ENCODE peak calls at places on chromosomes 7 and 10, in four cellular contexts. W is neural progenitor cell, F is stomach, H is GM23338. D is an unnamed sample.

GRCh38 chr10:108166401-108166800 is 1001.9 kb upstream of the SORCS1 start:
- DNase-seq in W (no peak), F (no peak), H (no peak), D (no peak)

GRCh38 chr7:154909241-154910105 is 93.5 kb downstream of the PAXIP1 start:
- DNase-seq in W (no peak), F (no peak), H (no peak), D (no peak)

GRCh38 chr7:123966936-123967335 is 41.9 kb downstream of the SPAM1 start:
- DNase-seq in W (no peak), F (no peak), H (peak; percentile 50), D (no peak)

GRCh38 chr7:75649462-75649861 is 89.3 kb downstream of the HIP1 start:
- DNase-seq in W (no peak), F (no peak), H (no peak), D (no peak)

GRCh38 chr7:116315293-116315692 is 105.0 kb downstream of the TES start:
- DNase-seq in W (peak; percentile 4), F (no peak), H (no peak), D (no peak)

GRCh38 chr7:151851160-151851751 is 25.7 kb downstream of the PRKAG2 start:
- DNase-seq in W (no peak), F (peak; percentile 80), H (no peak), D (peak; percentile 48)

GRCh38 chr10:117670116-117670515 is 127.6 kb downstream of the EMX2 start:
- DNase-seq in W (no peak), F (no peak), H (no peak), D (no peak)

GRCh38 chr10:49370326-49371100 is 25.4 kb downstream of the DRGX start:
- DNase-seq in W (no peak), F (no peak), H (no peak), D (no peak)

GRCh38 chr10:91551856-91552255 is 81.0 kb downstream of the PPP1R3C start:
- DNase-seq in W (peak; percentile 86), F (peak; percentile 38), H (peak; percentile 92), D (no peak)

GRCh38 chr7:47381132-47381495 is 200.8 kb downstream of the TNS3 start:
- DNase-seq in W (peak; percentile 53), F (no peak), H (no peak), D (no peak)

GRCh38 chr10:43079823-43080222 is 3.0 kb downstream of the RET start:
- DNase-seq in W (no peak), F (no peak), H (no peak), D (no peak)

GRCh38 chr10:62817120-62817762 is 1.1 kb upstream of the EGR2 start:
- DNase-seq in W (peak; percentile 61), F (no peak), H (peak; percentile 35), D (peak; percentile 27)

GRCh38 chr10:69285699-69286098 is 7.4 kb downstream of the HK1 start:
- DNase-seq in W (no peak), F (no peak), H (peak; percentile 15), D (no peak)

GRCh38 chr10:32048282-32048681 is 7.9 kb downstream of the KIF5B start:
- DNase-seq in W (no peak), F (no peak), H (no peak), D (no peak)

GRCh38 chr7:23341846-23342598 is 42.9 kb downstream of the MALSU1 start:
- DNase-seq in W (no peak), F (no peak), H (no peak), D (no peak)

GRCh38 chr7:125602441-125602840 is 672.8 kb upstream of the POT1 start:
- DNase-seq in W (no peak), F (no peak), H (no peak), D (no peak)

GRCh38 chr10:89404082-89404481 is 10.3 kb upstream of the IFIT5 start:
- DNase-seq in W (no peak), F (peak; percentile 34), H (no peak), D (no peak)

GRCh38 chr7:111266613-111267012 is 175.7 kb downstream of the LRRN3 start:
- DNase-seq in W (no peak), F (no peak), H (peak; percentile 39), D (no peak)

GRCh38 chr10:114208351-114208750 is 29.2 kb downstream of the TDRD1 start:
- DNase-seq in W (peak; percentile 60), F (no peak), H (peak; percentile 27), D (no peak)

GRCh38 chr7:134364619-134365037 is 47.9 kb upstream of the SLC35B4 start:
- DNase-seq in W (no peak), F (peak; percentile 83), H (no peak), D (peak; percentile 60)

GRCh38 chr7:95906871-95907270 is 134.5 kb downstream of the DYNC1I1 start:
- DNase-seq in W (no peak), F (no peak), H (peak; percentile 47), D (no peak)

GRCh38 chr10:107072786-107073185 is 91.7 kb downstream of the SORCS1 start:
- DNase-seq in W (peak; percentile 46), F (no peak), H (peak; percentile 24), D (no peak)

GRCh38 chr7:86867163-86867762 is 192.2 kb downstream of the ELAPOR2 start:
- DNase-seq in W (peak; percentile 76), F (no peak), H (peak; percentile 21), D (no peak)

GRCh38 chr10:100734295-100735086 is 10.9 kb upstream of the PAX2 start:
- DNase-seq in W (no peak), F (no peak), H (no peak), D (no peak)

GRCh38 chr10:100735087-100735344 is 10.4 kb upstream of the PAX2 start:
- DNase-seq in W (no peak), F (no peak), H (no peak), D (no peak)

GRCh38 chr10:100736809-100737358 is 8.5 kb upstream of the PAX2 start:
- DNase-seq in W (no peak), F (no peak), H (peak; percentile 46), D (no peak)

GRCh38 chr10:100736144-100736808 is 9.1 kb upstream of the PAX2 start:
- DNase-seq in W (no peak), F (no peak), H (no peak), D (no peak)

GRCh38 chr10:100735345-100736143 is 9.8 kb upstream of the PAX2 start:
- DNase-seq in W (peak; percentile 58), F (no peak), H (peak; percentile 61), D (no peak)
- H3K4me1 ChIP-seq in W (peaks cover 29% of the 10 kb centered on the region), F (peaks cover 53% of the 10 kb centered on the region), H (peaks cover 68% of the 10 kb centered on the region), D (peaks cover 12% of the 10 kb centered on the region)

DNA sequence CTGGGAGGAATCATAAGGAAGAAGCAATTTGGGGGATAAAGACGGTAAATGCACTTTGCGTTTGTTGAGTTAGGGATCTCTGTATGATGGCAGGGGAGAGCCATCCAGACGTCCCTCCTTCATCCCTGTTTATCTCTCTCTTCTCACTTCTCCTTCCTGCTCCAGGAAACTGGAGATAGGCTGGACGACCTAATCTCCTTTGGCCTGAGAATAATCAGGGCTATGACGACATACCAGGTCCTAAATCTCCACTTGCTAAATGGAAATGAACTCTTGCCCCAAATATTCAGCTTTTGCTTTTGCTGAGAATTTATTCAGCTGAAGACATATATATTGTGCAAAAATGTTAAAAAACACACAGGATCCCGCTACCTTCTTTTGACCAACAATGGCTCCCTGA is 182.9 kb upstream of the INHBA start:
- DNase-seq in W (no peak), F (no peak), H (no peak), D (no peak)
- H3K27ac ChIP-seq in W (no peak overlapping the region), F (no peak overlapping the region), H (no peak overlapping the region), D (no peak overlapping the region)

GRCh38 chr7:142438235-142438922 is 180.5 kb upstream of the PRSS58 start:
- DNase-seq in W (peak; percentile 77), F (no peak), H (peak; percentile 93), D (no peak)

GRCh38 chr7:142439739-142440138 is 181.9 kb upstream of the PRSS58 start:
- DNase-seq in W (no peak), F (no peak), H (no peak), D (no peak)

GRCh38 chr7:142440219-142441073 is 182.6 kb upstream of the PRSS58 start:
- DNase-seq in W (no peak), F (no peak), H (no peak), D (no peak)

GRCh38 chr7:142441074-142441403 is 183.2 kb upstream of the PRSS58 start:
- DNase-seq in W (no peak), F (no peak), H (peak; percentile 11), D (no peak)

DNA sequence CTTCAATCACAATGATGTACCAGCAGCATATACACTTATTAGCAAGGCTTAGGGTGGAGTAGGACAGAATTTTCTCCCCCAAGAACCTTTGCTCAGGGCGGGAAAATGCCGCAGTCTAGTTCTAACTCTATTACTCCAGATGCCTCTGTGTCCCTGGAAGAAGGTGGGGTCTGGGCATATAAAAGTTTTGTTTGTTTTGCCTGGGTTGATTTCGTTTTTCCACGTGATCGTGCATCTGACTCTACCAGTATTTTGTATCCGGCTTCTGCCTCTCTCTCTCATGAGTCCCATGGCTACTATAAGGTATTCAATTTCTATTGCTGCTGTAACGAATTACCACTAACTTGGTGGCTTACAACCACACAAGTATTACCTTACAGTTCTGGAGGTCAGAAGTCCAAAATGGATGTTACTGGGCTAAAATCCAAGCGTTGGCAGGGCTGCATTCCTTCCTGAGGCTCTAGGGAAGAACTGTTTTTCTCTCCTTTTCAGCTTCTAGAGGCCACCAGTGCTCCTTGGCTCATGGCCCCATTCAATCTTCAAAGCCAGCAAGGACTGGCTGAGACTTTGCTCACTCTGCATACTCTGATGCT is 181.2 kb upstream of the PRSS58 start:
- DNase-seq in W (no peak), F (no peak), H (no peak), D (no peak)
- H3K4me1 ChIP-seq in W (no peaks in the 10 kb centered on the region), F (no peaks in the 10 kb centered on the region), H (peaks cover 13% of the 10 kb centered on the region), D (no peaks in the 10 kb centered on the region)

GRCh38 chr7:519974-520458 is 370 bp upstream of the PDGFA start:
- DNase-seq in W (peak; percentile 86), F (peak; percentile 63), H (peak; percentile 87), D (peak; percentile 84)

GRCh38 chr7:519429-519973 is at the start of gene PDGFA:
- DNase-seq in W (peak; percentile 79), F (peak; percentile 68), H (no peak), D (peak; percentile 68)

GRCh38 chr7:522071-522937 is 2.7 kb upstream of the PDGFA start:
- DNase-seq in W (peak; percentile 68), F (peak; percentile 81), H (peak; percentile 55), D (peak; percentile 67)

GRCh38 chr7:521221-522070 is 1.8 kb upstream of the PDGFA start:
- DNase-seq in W (peak; percentile 65), F (peak; percentile 79), H (no peak), D (peak; percentile 86)

GRCh38 chr7:520503-521161 is 986 bp upstream of the PDGFA start:
- DNase-seq in W (peak; percentile 80), F (no peak), H (peak; percentile 74), D (no peak)
- H3K27ac ChIP-seq in W (no peak overlapping the region), F (peak overlapping the region; percentile 94), H (no peak overlapping the region), D (peak overlapping the region; percentile 91)

DNA sequence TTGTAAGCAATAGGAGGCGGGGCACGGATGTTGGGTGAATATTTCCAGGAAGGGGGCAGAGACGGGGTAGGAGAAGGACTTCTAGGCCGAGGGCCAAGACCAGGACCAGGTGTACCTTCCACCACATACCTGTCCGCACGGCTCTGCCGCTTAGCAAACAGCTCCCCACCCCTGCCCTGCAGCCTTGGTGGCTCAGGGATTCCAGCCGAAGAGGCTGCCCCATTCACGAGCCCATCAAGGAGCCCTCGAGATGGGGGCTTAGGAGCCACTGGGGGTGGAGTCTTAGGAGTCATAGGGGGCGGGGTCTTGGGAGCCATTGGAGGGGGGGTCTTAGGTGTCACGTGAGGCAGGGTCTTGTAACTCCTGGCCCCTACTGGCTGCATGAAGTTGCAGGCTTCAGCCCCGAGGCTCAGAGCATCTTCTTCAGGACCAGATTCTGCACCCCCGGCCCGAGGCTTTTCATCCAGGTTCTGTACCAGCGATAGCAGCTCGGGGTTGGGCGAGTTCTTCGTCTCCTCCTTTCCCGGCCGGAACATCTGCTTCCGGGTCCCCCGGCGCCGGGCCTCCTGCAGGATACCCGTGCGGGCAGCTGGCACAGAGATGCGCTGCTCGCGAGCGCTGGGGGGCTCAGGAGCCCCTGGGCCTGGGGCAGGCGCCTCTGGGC is 6.1 kb upstream of the MYOZ1 start:
- DNase-seq in W (peak; percentile 90), F (peak; percentile 57), H (peak; percentile 98), D (peak; percentile 62)
- H3K4me1 ChIP-seq in W (peaks cover 5% of the 10 kb centered on the region), F (peaks cover 39% of the 10 kb centered on the region), H (peaks cover 9% of the 10 kb centered on the region), D (no peaks in the 10 kb centered on the region)